ENCODE peak calls at places on chromosomes 6 and 20, in nine cellular contexts. One of them, this sample, is unnamed.

GRCh38 chr6:25404693-25405169 is 125.6 kb downstream of the CARMIL1 start:
- DNase-seq in spleen: no peak
- DNase-seq in endothelial cell of umbilical vein: peak; percentile 6
- DNase-seq in HCT116: no peak
- DNase-seq in breast epithelium: no peak
- DNase-seq in H1: no peak
- DNase-seq in prostate gland: no peak
- DNase-seq in HepG2: no peak
- DNase-seq in sigmoid colon: no peak
- DNase-seq in this sample: no peak

GRCh38 chr6:140909156-140909555 is 1223.6 kb upstream of the GJE1 start:
- DNase-seq in spleen: no peak
- DNase-seq in endothelial cell of umbilical vein: no peak
- DNase-seq in HCT116: no peak
- DNase-seq in breast epithelium: no peak
- DNase-seq in H1: no peak
- DNase-seq in prostate gland: no peak
- DNase-seq in HepG2: no peak
- DNase-seq in sigmoid colon: no peak
- DNase-seq in this sample: no peak

GRCh38 chr6:30160791-30161261 is at the start of gene TRIM10:
- DNase-seq in spleen: no peak
- DNase-seq in endothelial cell of umbilical vein: no peak
- DNase-seq in HCT116: no peak
- DNase-seq in breast epithelium: no peak
- DNase-seq in H1: no peak
- DNase-seq in prostate gland: no peak
- DNase-seq in HepG2: no peak
- DNase-seq in sigmoid colon: no peak
- DNase-seq in this sample: peak; percentile 91

GRCh38 chr6:106253194-106253593 is 72.4 kb downstream of the ATG5 start:
- DNase-seq in spleen: no peak
- DNase-seq in endothelial cell of umbilical vein: peak; percentile 27
- DNase-seq in HCT116: no peak
- DNase-seq in breast epithelium: no peak
- DNase-seq in H1: no peak
- DNase-seq in prostate gland: no peak
- DNase-seq in HepG2: no peak
- DNase-seq in sigmoid colon: no peak
- DNase-seq in this sample: no peak

GRCh38 chr20:13863244-13863643 is 78.4 kb downstream of the NDUFAF5 start:
- DNase-seq in spleen: no peak
- DNase-seq in endothelial cell of umbilical vein: no peak
- DNase-seq in HCT116: no peak
- DNase-seq in breast epithelium: no peak
- DNase-seq in H1: no peak
- DNase-seq in prostate gland: no peak
- DNase-seq in HepG2: no peak
- DNase-seq in sigmoid colon: no peak
- DNase-seq in this sample: no peak

GRCh38 chr6:6987749-6988148 is 120.0 kb upstream of the RREB1 start:
- DNase-seq in spleen: no peak
- DNase-seq in endothelial cell of umbilical vein: no peak
- DNase-seq in HCT116: no peak
- DNase-seq in breast epithelium: no peak
- DNase-seq in H1: no peak
- DNase-seq in prostate gland: no peak
- DNase-seq in HepG2: no peak
- DNase-seq in sigmoid colon: no peak
- DNase-seq in this sample: no peak

GRCh38 chr6:39114395-39114706 is 635 bp downstream of the SAYSD1 start:
- DNase-seq in spleen: no peak
- DNase-seq in endothelial cell of umbilical vein: no peak
- DNase-seq in HCT116: no peak
- DNase-seq in breast epithelium: no peak
- DNase-seq in H1: no peak
- DNase-seq in prostate gland: no peak
- DNase-seq in HepG2: no peak
- DNase-seq in sigmoid colon: no peak
- DNase-seq in this sample: no peak

GRCh38 chr6:156283091-156283490 is 494.1 kb upstream of the ARID1B start:
- DNase-seq in spleen: no peak
- DNase-seq in endothelial cell of umbilical vein: no peak
- DNase-seq in HCT116: no peak
- DNase-seq in breast epithelium: no peak
- DNase-seq in H1: no peak
- DNase-seq in prostate gland: no peak
- DNase-seq in HepG2: no peak
- DNase-seq in sigmoid colon: no peak
- DNase-seq in this sample: no peak

GRCh38 chr20:36591281-36591680 is 14.3 kb upstream of the RAB5IF start:
- DNase-seq in spleen: no peak
- DNase-seq in endothelial cell of umbilical vein: no peak
- DNase-seq in HCT116: no peak
- DNase-seq in breast epithelium: no peak
- DNase-seq in H1: no peak
- DNase-seq in prostate gland: no peak
- DNase-seq in HepG2: no peak
- DNase-seq in sigmoid colon: no peak
- DNase-seq in this sample: no peak

GRCh38 chr6:13229205-13230085 is 98.9 kb downstream of the TBC1D7 start:
- DNase-seq in spleen: no peak
- DNase-seq in endothelial cell of umbilical vein: no peak
- DNase-seq in HCT116: peak; percentile 4
- DNase-seq in breast epithelium: no peak
- DNase-seq in H1: no peak
- DNase-seq in prostate gland: no peak
- DNase-seq in HepG2: peak; percentile 49
- DNase-seq in sigmoid colon: no peak
- DNase-seq in this sample: no peak

GRCh38 chr6:159695984-159696383 is 2.9 kb upstream of the SOD2 start:
- DNase-seq in spleen: no peak
- DNase-seq in endothelial cell of umbilical vein: no peak
- DNase-seq in HCT116: no peak
- DNase-seq in breast epithelium: no peak
- DNase-seq in H1: no peak
- DNase-seq in prostate gland: no peak
- DNase-seq in HepG2: no peak
- DNase-seq in sigmoid colon: no peak
- DNase-seq in this sample: no peak

GRCh38 chr20:38806855-38807655 is 1.6 kb downstream of the PPP1R16B start:
- DNase-seq in spleen: peak; percentile 83
- DNase-seq in endothelial cell of umbilical vein: peak; percentile 28
- DNase-seq in HCT116: no peak
- DNase-seq in breast epithelium: no peak
- DNase-seq in H1: peak; percentile 64
- DNase-seq in prostate gland: no peak
- DNase-seq in HepG2: no peak
- DNase-seq in sigmoid colon: no peak
- DNase-seq in this sample: no peak

GRCh38 chr6:139485742-139486475 is 111.5 kb upstream of the CITED2 start:
- DNase-seq in spleen: no peak
- DNase-seq in endothelial cell of umbilical vein: no peak
- DNase-seq in HCT116: no peak
- DNase-seq in breast epithelium: no peak
- DNase-seq in H1: no peak
- DNase-seq in prostate gland: peak; percentile 29
- DNase-seq in HepG2: no peak
- DNase-seq in sigmoid colon: no peak
- DNase-seq in this sample: no peak

DNA sequence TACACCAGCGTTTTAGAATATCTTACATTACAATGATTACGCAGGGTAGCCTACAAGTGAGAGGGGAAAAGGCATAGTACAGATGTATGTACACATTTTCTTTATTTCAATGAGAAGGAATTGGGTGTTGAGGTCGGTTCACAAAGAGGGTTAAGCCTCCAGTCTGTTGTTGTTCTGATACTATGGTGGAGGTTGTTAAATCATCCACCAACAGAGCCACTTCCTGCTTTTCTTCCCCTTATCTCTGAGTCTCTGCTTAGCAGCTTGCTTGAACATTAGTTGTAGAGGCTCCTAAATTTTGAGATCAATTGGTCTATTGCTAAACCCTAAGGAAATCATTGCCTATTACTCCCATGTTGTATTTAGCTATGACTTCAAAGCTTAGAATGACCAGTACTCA is 7.3 kb downstream of the RGS17 start:
- DNase-seq in spleen: no peak
- DNase-seq in endothelial cell of umbilical vein: no peak
- DNase-seq in HCT116: no peak
- DNase-seq in breast epithelium: no peak
- DNase-seq in H1: no peak
- DNase-seq in prostate gland: no peak
- DNase-seq in HepG2: no peak
- DNase-seq in sigmoid colon: no peak
- DNase-seq in this sample: no peak
- TF ChIP-seq POLR2AphosphoS5 in spleen: no peak
- TF ChIP-seq POLR2AphosphoS5 in endothelial cell of umbilical vein: no peak
- TF ChIP-seq POLR2AphosphoS5 in HCT116: no peak
- TF ChIP-seq POLR2AphosphoS5 in breast epithelium: no peak
- TF ChIP-seq POLR2AphosphoS5 in H1: no peak
- TF ChIP-seq POLR2AphosphoS5 in prostate gland: no peak
- TF ChIP-seq POLR2AphosphoS5 in HepG2: no peak
- TF ChIP-seq POLR2AphosphoS5 in sigmoid colon: no peak
- TF ChIP-seq POLR2AphosphoS5 in this sample: no peak

DNA sequence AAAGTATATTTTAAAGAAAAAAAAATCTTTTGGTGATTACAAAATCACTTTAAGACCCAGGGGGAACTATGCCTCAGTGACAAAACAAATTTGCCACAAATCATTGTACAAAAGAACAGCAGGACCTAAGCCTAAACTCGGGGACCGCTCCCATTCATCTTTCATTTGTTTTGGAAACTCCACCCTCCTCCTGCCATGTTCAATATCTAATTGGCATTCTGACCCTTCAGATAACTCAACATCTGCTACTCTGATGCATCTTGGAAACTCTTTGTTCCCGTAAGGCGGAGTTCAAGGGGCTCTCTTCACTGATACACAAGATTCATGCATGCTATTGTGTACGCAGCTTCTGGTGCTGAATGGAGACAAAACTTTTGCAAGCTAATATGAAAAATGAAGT is 187.6 kb downstream of the ZFP64 start:
- DNase-seq in spleen: no peak
- DNase-seq in endothelial cell of umbilical vein: no peak
- DNase-seq in HCT116: no peak
- DNase-seq in breast epithelium: no peak
- DNase-seq in H1: no peak
- DNase-seq in prostate gland: no peak
- DNase-seq in HepG2: no peak
- DNase-seq in sigmoid colon: no peak
- DNase-seq in this sample: no peak
- H3K4me3 ChIP-seq in spleen: no peak overlapping the region
- H3K4me3 ChIP-seq in endothelial cell of umbilical vein: no peak overlapping the region
- H3K4me3 ChIP-seq in HCT116: no peak overlapping the region
- H3K4me3 ChIP-seq in breast epithelium: no peak overlapping the region
- H3K4me3 ChIP-seq in H1: no peak overlapping the region
- H3K4me3 ChIP-seq in prostate gland: no peak overlapping the region
- H3K4me3 ChIP-seq in HepG2: no peak overlapping the region
- H3K4me3 ChIP-seq in sigmoid colon: no peak overlapping the region
- H3K4me3 ChIP-seq in this sample: no peak overlapping the region

GRCh38 chr6:164021589-164022290 is 607.2 kb downstream of the QKI start:
- DNase-seq in spleen: no peak
- DNase-seq in endothelial cell of umbilical vein: no peak
- DNase-seq in HCT116: no peak
- DNase-seq in breast epithelium: no peak
- DNase-seq in H1: no peak
- DNase-seq in prostate gland: no peak
- DNase-seq in HepG2: no peak
- DNase-seq in sigmoid colon: no peak
- DNase-seq in this sample: peak; percentile 68
- TF ChIP-seq POLR2AphosphoS5 in spleen: no peak
- TF ChIP-seq POLR2AphosphoS5 in endothelial cell of umbilical vein: no peak
- TF ChIP-seq POLR2AphosphoS5 in HCT116: no peak
- TF ChIP-seq POLR2AphosphoS5 in breast epithelium: no peak
- TF ChIP-seq POLR2AphosphoS5 in H1: no peak
- TF ChIP-seq POLR2AphosphoS5 in prostate gland: no peak
- TF ChIP-seq POLR2AphosphoS5 in HepG2: no peak
- TF ChIP-seq POLR2AphosphoS5 in sigmoid colon: no peak
- TF ChIP-seq POLR2AphosphoS5 in this sample: no peak

GRCh38 chr6:168442646-168443045 is 1.7 kb downstream of the SMOC2 start:
- DNase-seq in spleen: no peak
- DNase-seq in endothelial cell of umbilical vein: no peak
- DNase-seq in HCT116: no peak
- DNase-seq in breast epithelium: no peak
- DNase-seq in H1: no peak
- DNase-seq in prostate gland: no peak
- DNase-seq in HepG2: no peak
- DNase-seq in sigmoid colon: no peak
- DNase-seq in this sample: no peak

GRCh38 chr6:168439791-168440491 is 1.0 kb upstream of the SMOC2 start:
- DNase-seq in spleen: no peak
- DNase-seq in endothelial cell of umbilical vein: no peak
- DNase-seq in HCT116: no peak
- DNase-seq in breast epithelium: no peak
- DNase-seq in H1: no peak
- DNase-seq in prostate gland: no peak
- DNase-seq in HepG2: no peak
- DNase-seq in sigmoid colon: no peak
- DNase-seq in this sample: no peak

GRCh38 chr6:168437751-168438150 is 3.2 kb upstream of the SMOC2 start:
- DNase-seq in spleen: no peak
- DNase-seq in endothelial cell of umbilical vein: no peak
- DNase-seq in HCT116: no peak
- DNase-seq in breast epithelium: no peak
- DNase-seq in H1: no peak
- DNase-seq in prostate gland: no peak
- DNase-seq in HepG2: no peak
- DNase-seq in sigmoid colon: no peak
- DNase-seq in this sample: no peak

GRCh38 chr6:168441434-168442391 is 729 bp downstream of the SMOC2 start:
- DNase-seq in spleen: no peak
- DNase-seq in endothelial cell of umbilical vein: no peak
- DNase-seq in HCT116: no peak
- DNase-seq in breast epithelium: no peak
- DNase-seq in H1: peak; percentile 61
- DNase-seq in prostate gland: no peak
- DNase-seq in HepG2: no peak
- DNase-seq in sigmoid colon: no peak
- DNase-seq in this sample: no peak

DNA sequence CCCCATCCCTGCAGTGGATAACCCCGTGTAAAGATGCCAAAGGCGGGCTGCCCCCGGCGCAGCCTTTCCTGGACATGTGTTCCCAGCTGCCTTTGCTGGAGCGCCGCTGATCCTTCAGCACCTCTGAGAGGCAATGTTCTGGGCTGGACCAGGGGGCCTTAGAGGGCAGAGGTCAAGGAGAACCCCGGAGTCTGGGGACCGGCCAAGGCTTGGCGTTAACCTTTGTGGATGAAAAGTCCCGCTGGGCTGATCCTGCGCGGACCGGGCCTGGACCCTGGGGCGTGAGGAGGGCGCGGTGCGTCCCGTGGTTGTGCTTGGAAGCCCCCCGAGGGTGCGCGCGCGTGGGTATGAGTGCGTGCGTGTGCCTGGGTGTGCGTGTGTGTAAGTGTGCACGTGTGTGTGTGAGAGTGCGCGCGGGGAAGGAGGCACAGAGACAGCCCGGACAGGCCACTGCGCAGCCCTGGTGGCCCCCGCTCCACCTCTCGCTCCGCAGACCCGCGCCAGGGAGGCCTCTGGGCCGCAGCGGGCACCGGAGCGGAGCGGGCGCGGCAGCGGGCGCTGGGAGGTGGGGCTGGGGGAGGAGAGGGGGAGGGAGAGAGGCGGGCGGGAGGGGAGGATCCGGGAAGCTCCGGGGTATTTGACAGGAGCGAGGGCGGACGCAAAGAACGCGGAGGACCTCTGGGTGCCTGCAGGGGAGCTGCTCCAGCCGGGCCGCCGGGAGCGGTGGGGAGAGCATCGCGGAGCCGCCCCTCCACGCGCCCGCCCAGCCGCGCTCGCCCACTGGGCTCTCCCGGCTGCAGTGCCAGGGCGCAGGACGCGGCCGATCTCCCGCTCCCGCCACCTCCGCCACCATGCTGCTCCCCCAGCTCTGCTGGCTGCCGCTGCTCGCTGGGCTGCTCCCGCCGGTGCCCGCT is at the start of gene SMOC2:
- DNase-seq in spleen: no peak
- DNase-seq in endothelial cell of umbilical vein: no peak
- DNase-seq in HCT116: no peak
- DNase-seq in breast epithelium: no peak
- DNase-seq in H1: peak; percentile 71
- DNase-seq in prostate gland: peak; percentile 40
- DNase-seq in HepG2: no peak
- DNase-seq in sigmoid colon: no peak
- DNase-seq in this sample: no peak
- H3K4me3 ChIP-seq in spleen: peak within 1 kb of the TSS; percentile 15
- H3K4me3 ChIP-seq in endothelial cell of umbilical vein: no peak within 1 kb of the TSS
- H3K4me3 ChIP-seq in HCT116: no peak within 1 kb of the TSS
- H3K4me3 ChIP-seq in breast epithelium: peak within 1 kb of the TSS; percentile 57
- H3K4me3 ChIP-seq in H1: peak within 1 kb of the TSS; percentile 68
- H3K4me3 ChIP-seq in prostate gland: peak within 1 kb of the TSS; percentile 47
- H3K4me3 ChIP-seq in HepG2: no peak within 1 kb of the TSS
- H3K4me3 ChIP-seq in sigmoid colon: peak within 1 kb of the TSS; percentile 49
- H3K4me3 ChIP-seq in this sample: peak within 1 kb of the TSS; percentile 82

This sample was measured in esophagus muscularis mucosa.